ENCODE peak calls at places on chromosomes 5 and 9, in ten cellular contexts. H is choroid plexus epithelial cell; N is fibroblast of lung; I is CD8-positive, alpha-beta memory T cell; K is EH; E is cardiac muscle cell; B is BE2C; D is natural killer cell; S is RPMI8226; J is C1 segment of cervical spinal cord. T is an unnamed sample.
A peak's percentile ranks its signal among the peaks of the same experiment; 100 is the strongest.

GRCh38 chr5:78972654-78973428 is 12.3 kb downstream of the ARSB start:
- DNase-seq in N (peak; percentile 73), I (no peak), E (no peak), H (peak; percentile 63), B (peak; percentile 73), K (peak; percentile 76), D (no peak), J (no peak), S (no peak), T (no peak)

GRCh38 chr5:157820593-157821252 is 38.2 kb downstream of the CLINT1 start:
- DNase-seq in H (peak; percentile 82), D (no peak), S (peak; percentile 57), E (peak; percentile 66), I (peak; percentile 29), K (peak; percentile 43), J (no peak), B (peak; percentile 40), N (peak; percentile 75), T (no peak)

GRCh38 chr5:75716715-75717081 is 539 bp downstream of the POC5 start:
- DNase-seq in K (no peak), D (no peak), S (no peak), N (no peak), I (no peak), E (no peak), J (no peak), B (peak; percentile 28), H (peak; percentile 4), T (no peak)

GRCh38 chr9:121773954-121774714 is 122.7 kb downstream of the DAB2IP start:
- DNase-seq in S (no peak), N (no peak), J (no peak), K (no peak), E (no peak), I (no peak), D (no peak), H (no peak), B (peak; percentile 4), T (no peak)

GRCh38 chr5:56791396-56791795 is 24.0 kb upstream of the MAP3K1 start:
- DNase-seq in I (no peak), S (no peak), K (no peak), H (no peak), B (no peak), N (no peak), E (no peak), D (no peak), J (no peak), T (no peak)

GRCh38 chr5:168408561-168409321 is 77.5 kb upstream of the RARS1 start:
- DNase-seq in S (no peak), N (peak; percentile 49), H (peak; percentile 59), I (no peak), D (no peak), B (no peak), E (no peak), K (no peak), J (no peak), T (no peak)

GRCh38 chr9:110452227-110452801 is 114.7 kb upstream of the TXNDC8 start:
- DNase-seq in B (no peak), E (peak; percentile 17), J (no peak), K (peak; percentile 28), H (peak; percentile 56), D (no peak), I (no peak), S (no peak), N (peak; percentile 43), T (no peak)

GRCh38 chr9:128027166-128027539 is 40.0 kb downstream of the NAIF1 start:
- DNase-seq in B (no peak), S (no peak), E (no peak), J (no peak), D (no peak), N (no peak), I (peak; percentile 66), H (peak; percentile 80), K (no peak), T (peak; percentile 57)

GRCh38 chr5:36363101-36363500 is 61.4 kb upstream of the RANBP3L start:
- DNase-seq in H (peak; percentile 75), N (peak; percentile 28), J (no peak), K (peak; percentile 81), S (no peak), B (no peak), E (no peak), I (no peak), D (no peak), T (no peak)

GRCh38 chr5:17216176-17216973 is 1.1 kb upstream of the BASP1 start:
- DNase-seq in K (peak; percentile 78), S (peak; percentile 68), J (peak; percentile 51), I (no peak), N (peak; percentile 85), D (no peak), B (peak; percentile 82), E (peak; percentile 90), H (peak; percentile 88), T (peak; percentile 55)

GRCh38 chr5:96679293-96679692 is 17.1 kb downstream of the CAST start:
- DNase-seq in K (no peak), J (no peak), N (no peak), I (no peak), E (no peak), H (no peak), B (no peak), D (no peak), S (no peak), T (no peak)

GRCh38 chr9:135565636-135566035 is 4.1 kb downstream of the PAEP start:
- DNase-seq in S (no peak), E (no peak), B (no peak), J (no peak), K (no peak), N (no peak), D (no peak), H (no peak), I (no peak), T (no peak)

GRCh38 chr9:136133191-136133958 is 14.7 kb upstream of the TMEM250 start:
- DNase-seq in N (peak; percentile 12), H (peak; percentile 34), S (peak; percentile 66), K (peak; percentile 18), I (peak; percentile 23), E (peak; percentile 80), J (no peak), B (peak; percentile 79), D (no peak), T (no peak)

GRCh38 chr5:152560508-152561137 is 155.5 kb upstream of the NMUR2 start:
- DNase-seq in J (peak; percentile 8), K (peak; percentile 46), N (peak; percentile 65), B (peak; percentile 44), E (peak; percentile 75), D (peak; percentile 22), S (peak; percentile 53), I (no peak), H (peak; percentile 55), T (no peak)

GRCh38 chr5:139474815-139475791 is 4.3 kb downstream of the SMIM33 start:
- DNase-seq in B (no peak), J (no peak), K (peak; percentile 84), N (peak; percentile 89), E (no peak), S (no peak), H (peak; percentile 83), I (peak; percentile 27), D (no peak), T (no peak)

GRCh38 chr5:123124495-123125171 is 35.6 kb downstream of the PRDM6 start:
- DNase-seq in H (peak; percentile 34), J (no peak), S (no peak), D (no peak), N (peak; percentile 83), I (no peak), E (no peak), B (no peak), K (no peak), T (no peak)